ENCODE peak calls at places on chromosomes 13 and 19, in six cellular contexts. X is pancreas; R is CD8-positive, alpha-beta T cell; Q is substantia nigra; D is neural progenitor cell; P is hepatocyte. K is an unnamed sample.

GRCh38 chr13:88802886-88803285 is 1131.7 kb downstream of the SLITRK5 start:
- DNase-seq in X (no peak), R (no peak), Q (no peak), D (no peak), P (no peak), K (no peak)

GRCh38 chr19:19548915-19549537 is 11.0 kb downstream of the CILP2 start:
- DNase-seq in X (no peak), R (no peak), Q (no peak), D (no peak), P (no peak), K (no peak)

GRCh38 chr13:41599619-41600018 is 142.3 kb downstream of the RGCC start:
- DNase-seq in X (no peak), R (no peak), Q (no peak), D (no peak), P (no peak), K (no peak)

GRCh38 chr13:77300176-77301141 is 26.4 kb downstream of the MYCBP2 start:
- DNase-seq in X (no peak), R (no peak), Q (no peak), D (no peak), P (peak), K (no peak)

GRCh38 chr13:68667863-68668262 is 1437.7 kb upstream of the PCDH9 start:
- DNase-seq in X (no peak), R (no peak), Q (no peak), D (no peak), P (no peak), K (no peak)

GRCh38 chr19:54439174-54439851 is 9.7 kb upstream of the LENG8 start:
- DNase-seq in X (peak), R (no peak), Q (peak), D (peak), P (peak), K (peak)

GRCh38 chr13:106753241-106753640 is 185.3 kb upstream of the ARGLU1 start:
- DNase-seq in X (no peak), R (no peak), Q (no peak), D (peak), P (peak), K (no peak)

GRCh38 chr19:54179921-54180452 is 7.0 kb upstream of the TMC4 start:
- DNase-seq in X (no peak), R (no peak), Q (no peak), D (peak), P (peak), K (peak)

GRCh38 chr13:38879278-38879677 is 111.4 kb downstream of the STOML3 start:
- DNase-seq in X (no peak), R (no peak), Q (no peak), D (no peak), P (peak), K (no peak)

GRCh38 chr13:112616586-112617381 is 28.8 kb upstream of the TUBGCP3 start:
- DNase-seq in X (no peak), R (no peak), Q (no peak), D (peak), P (peak), K (peak)

GRCh38 chr13:76872686-76873085 is 13.5 kb downstream of the KCTD12 start:
- DNase-seq in X (no peak), R (no peak), Q (no peak), D (no peak), P (no peak), K (no peak)

DNA sequence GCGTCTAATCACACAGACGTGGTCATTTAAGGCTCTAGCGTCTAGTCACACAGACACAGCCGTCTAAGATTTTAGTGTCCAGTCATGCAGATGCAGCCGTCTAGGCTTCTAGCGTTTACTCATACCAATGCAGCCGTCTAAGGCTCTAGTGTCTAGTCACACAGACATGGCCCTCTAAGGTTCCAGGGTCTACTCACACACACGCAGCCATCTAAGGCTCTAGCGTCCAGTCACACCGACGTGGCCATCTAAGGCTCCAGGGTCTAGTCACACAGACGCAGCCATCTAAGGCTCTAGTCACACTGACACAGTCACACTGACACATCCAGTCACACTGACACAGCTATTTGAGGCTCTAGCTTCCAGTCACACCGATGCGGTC is 55.7 kb downstream of the KLF2 start:
- DNase-seq in X (peak), R (no peak), Q (no peak), D (no peak), P (no peak), K (no peak)
- H3K27ac ChIP-seq in X (no peak), R (no peak), Q (no peak), D (no peak), P (no peak), K (no peak)

GRCh38 chr13:40272776-40273139 is 393.7 kb downstream of the FOXO1 start:
- DNase-seq in X (no peak), R (no peak), Q (no peak), D (no peak), P (no peak), K (no peak)

GRCh38 chr13:40273173-40274000 is 393.1 kb downstream of the FOXO1 start:
- DNase-seq in X (no peak), R (no peak), Q (peak), D (no peak), P (no peak), K (no peak)

GRCh38 chr13:40271511-40271910 is 394.9 kb downstream of the FOXO1 start:
- DNase-seq in X (no peak), R (no peak), Q (no peak), D (no peak), P (no peak), K (peak)

GRCh38 chr13:40275155-40275554 is 391.3 kb downstream of the FOXO1 start:
- DNase-seq in X (no peak), R (no peak), Q (no peak), D (no peak), P (no peak), K (no peak)

GRCh38 chr13:40271931-40272775 is 394.3 kb downstream of the FOXO1 start:
- DNase-seq in X (no peak), R (no peak), Q (no peak), D (no peak), P (peak), K (peak)
- H3K27ac ChIP-seq in X (peak), R (no peak), Q (peak), D (no peak), P (peak), K (no peak)

GRCh38 chr19:43667524-43668405 is 2.2 kb downstream of the PLAUR start:
- DNase-seq in X (peak), R (no peak), Q (no peak), D (peak), P (no peak), K (no peak)
- H3K27ac ChIP-seq in X (peak), R (no peak), Q (no peak), D (no peak), P (no peak), K (peak)

GRCh38 chr13:97021241-97021640 is 27.0 kb upstream of the OXGR1 start:
- DNase-seq in X (no peak), R (no peak), Q (no peak), D (no peak), P (peak), K (no peak)
- H3K27ac ChIP-seq in X (no peak), R (no peak), Q (no peak), D (no peak), P (peak), K (no peak)

GRCh38 chr19:44109458-44109857 is 3.7 kb upstream of the ZNF225 start:
- DNase-seq in X (no peak), R (no peak), Q (no peak), D (no peak), P (no peak), K (no peak)

GRCh38 chr19:44112802-44113137 is 429 bp upstream of the ZNF225 start:
- DNase-seq in X (no peak), R (no peak), Q (no peak), D (no peak), P (no peak), K (no peak)

GRCh38 chr19:44113784-44114390 is 688 bp downstream of the ZNF225 start:
- DNase-seq in X (no peak), R (no peak), Q (peak), D (peak), P (no peak), K (peak)

GRCh38 chr19:44113138-44113783 is at the start of gene ZNF225:
- DNase-seq in X (peak), R (peak), Q (peak), D (peak), P (peak), K (peak)

GRCh38 chr19:44111910-44112463 is 1.2 kb upstream of the ZNF225 start:
- DNase-seq in X (no peak), R (no peak), Q (no peak), D (peak), P (peak), K (peak)
- H3K27ac ChIP-seq in X (no peak), R (no peak), Q (no peak), D (peak), P (peak), K (no peak)

DNA sequence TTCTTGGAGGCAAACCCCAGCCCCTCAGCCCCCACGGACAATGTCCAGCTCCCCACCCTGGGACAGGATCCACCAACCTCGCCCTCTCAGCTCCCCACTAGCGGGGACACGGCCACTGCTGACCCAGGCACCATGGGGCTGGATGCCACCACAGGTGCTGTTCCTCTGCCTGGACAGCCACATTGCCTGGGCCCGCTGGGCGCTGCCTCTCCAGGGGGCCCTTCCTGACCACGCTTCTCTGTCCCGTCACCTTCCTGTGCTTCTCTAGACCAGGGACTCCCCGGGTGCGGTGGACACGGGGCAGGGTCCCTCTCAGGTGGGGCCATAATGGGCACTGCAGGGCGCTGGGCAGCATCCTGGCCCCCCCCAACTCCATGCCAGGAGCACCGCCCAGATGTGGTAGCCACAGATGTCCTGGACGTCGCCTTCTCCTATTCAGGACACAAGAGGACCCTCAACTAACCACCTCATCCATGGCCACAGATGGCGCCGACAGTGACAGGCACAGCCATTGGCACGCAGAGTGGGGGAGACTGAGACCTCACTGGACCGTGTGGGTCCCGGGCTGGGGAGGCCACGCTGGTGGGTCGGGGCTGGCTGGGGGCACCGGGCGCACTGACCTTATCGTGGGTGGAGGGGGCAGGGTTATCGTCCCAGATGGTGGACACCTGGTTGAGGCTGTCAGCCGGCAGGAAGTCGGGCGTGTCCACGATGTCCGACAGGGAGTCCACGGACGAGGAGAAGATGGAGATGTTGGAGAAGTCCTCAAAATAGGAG is 23.4 kb downstream of the GPX4 start:
- DNase-seq in X (no peak), R (no peak), Q (no peak), D (no peak), P (no peak), K (no peak)
- H3K27ac ChIP-seq in X (no peak), R (no peak), Q (no peak), D (no peak), P (no peak), K (no peak)

DNA sequence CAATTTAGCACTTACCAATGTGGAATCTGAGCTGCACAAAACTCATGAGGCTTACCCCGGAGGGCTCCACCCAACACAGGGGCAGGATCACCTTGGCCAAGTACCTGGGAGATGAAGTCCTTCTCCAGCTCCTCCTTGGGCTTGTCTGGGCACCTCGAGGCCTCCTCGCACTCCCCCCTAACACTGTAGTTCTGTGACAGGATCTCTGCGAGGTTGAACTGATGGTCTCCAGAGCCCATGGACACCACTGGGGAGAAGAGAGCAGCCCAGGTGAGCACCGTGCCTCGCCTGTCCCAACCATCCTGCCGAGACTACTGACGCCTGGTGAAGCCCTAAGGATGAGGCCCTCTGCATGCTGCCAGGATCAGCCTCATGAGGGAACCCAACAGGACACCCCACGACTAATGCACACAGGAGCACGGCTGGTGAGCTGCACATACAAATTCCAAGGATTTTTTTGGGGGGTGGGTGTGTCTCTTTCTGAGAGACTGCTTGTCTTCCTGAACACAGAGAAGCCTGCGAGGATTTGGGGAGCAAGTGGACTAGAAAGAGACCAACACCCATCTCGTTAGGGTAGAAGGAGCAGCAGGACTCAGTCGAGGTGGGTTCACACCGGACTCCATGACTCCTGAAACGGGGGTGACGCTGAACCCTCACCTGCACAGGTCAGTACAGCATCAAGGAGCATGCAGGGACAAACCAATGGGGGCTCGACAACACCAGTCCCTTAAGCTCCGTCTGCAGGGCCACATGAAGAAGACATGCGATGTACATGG is 10.1 kb downstream of the MIER2 start:
- DNase-seq in X (no peak), R (no peak), Q (no peak), D (no peak), P (no peak), K (no peak)
- H3K27ac ChIP-seq in X (no peak), R (no peak), Q (no peak), D (no peak), P (no peak), K (no peak)

GRCh38 chr19:33770107-33770506 is 26.6 kb upstream of the KCTD15 start:
- DNase-seq in X (no peak), R (no peak), Q (no peak), D (no peak), P (no peak), K (no peak)

GRCh38 chr19:33767898-33768413 is 28.7 kb upstream of the KCTD15 start:
- DNase-seq in X (no peak), R (no peak), Q (no peak), D (peak), P (peak), K (peak)

GRCh38 chr19:33763661-33764343 is 32.9 kb upstream of the KCTD15 start:
- DNase-seq in X (peak), R (no peak), Q (peak), D (no peak), P (no peak), K (no peak)

GRCh38 chr19:33769208-33769607 is 27.5 kb upstream of the KCTD15 start:
- DNase-seq in X (no peak), R (no peak), Q (no peak), D (no peak), P (no peak), K (no peak)

DNA sequence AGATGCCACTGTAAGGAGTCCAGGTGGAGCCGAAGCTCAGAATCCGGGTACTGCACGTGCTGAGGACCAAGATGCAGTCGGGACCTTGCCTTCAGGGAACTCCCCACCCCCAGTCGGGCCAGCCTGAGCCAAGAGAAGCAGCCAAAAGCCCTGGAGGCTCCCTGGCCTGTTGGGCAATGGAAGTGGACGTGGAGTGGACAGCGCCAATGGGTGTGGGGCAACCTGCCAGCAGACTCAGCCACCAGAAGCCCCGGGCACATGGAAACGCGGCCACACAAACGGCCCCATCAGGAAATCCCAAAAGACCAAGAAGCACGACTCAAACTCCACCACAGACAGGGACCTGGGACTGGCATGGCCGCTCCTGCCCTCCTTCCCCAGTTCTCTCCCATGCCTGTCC is 30.0 kb upstream of the KCTD15 start:
- DNase-seq in X (no peak), R (no peak), Q (no peak), D (no peak), P (no peak), K (no peak)
- H3K27ac ChIP-seq in X (no peak), R (no peak), Q (no peak), D (no peak), P (no peak), K (no peak)

K was measured in testis.